ENCODE peak calls at places on chromosomes 5 and 9, in four cellular contexts. One of them, this sample, is unnamed.

GRCh38 chr5:17123785-17124184 is 93.6 kb upstream of the BASP1 start:
- DNase-seq in DND-41: no peak
- DNase-seq in foreskin fibroblast: peak
- DNase-seq in LNCaP clone FGC: no peak
- DNase-seq in this sample: no peak

GRCh38 chr5:134651531-134651930 is 2.9 kb downstream of the SEC24A start:
- DNase-seq in DND-41: no peak
- DNase-seq in foreskin fibroblast: peak
- DNase-seq in LNCaP clone FGC: no peak
- DNase-seq in this sample: no peak

GRCh38 chr5:15885156-15885555 is 294.4 kb downstream of the MARCHF11 start:
- DNase-seq in DND-41: no peak
- DNase-seq in foreskin fibroblast: no peak
- DNase-seq in LNCaP clone FGC: no peak
- DNase-seq in this sample: peak

GRCh38 chr5:9209846-9210547 is 335.9 kb downstream of the SEMA5A start:
- DNase-seq in DND-41: no peak
- DNase-seq in foreskin fibroblast: peak
- DNase-seq in LNCaP clone FGC: no peak
- DNase-seq in this sample: no peak

GRCh38 chr5:21685536-21685935 is 1167.6 kb downstream of the CDH12 start:
- DNase-seq in DND-41: no peak
- DNase-seq in foreskin fibroblast: peak
- DNase-seq in LNCaP clone FGC: no peak
- DNase-seq in this sample: peak

GRCh38 chr5:68376931-68377330 is 161.4 kb downstream of the PIK3R1 start:
- DNase-seq in DND-41: no peak
- DNase-seq in foreskin fibroblast: peak
- DNase-seq in LNCaP clone FGC: no peak
- DNase-seq in this sample: no peak

GRCh38 chr9:133406480-133407307 is 11.1 kb downstream of the REXO4 start:
- DNase-seq in DND-41: peak
- DNase-seq in foreskin fibroblast: peak
- DNase-seq in LNCaP clone FGC: peak
- DNase-seq in this sample: peak

GRCh38 chr9:134371731-134372130 is 45.5 kb downstream of the RXRA start:
- DNase-seq in DND-41: no peak
- DNase-seq in foreskin fibroblast: no peak
- DNase-seq in LNCaP clone FGC: no peak
- DNase-seq in this sample: no peak

GRCh38 chr5:14809369-14810144 is 62.0 kb downstream of the ANKH start:
- DNase-seq in DND-41: peak
- DNase-seq in foreskin fibroblast: peak
- DNase-seq in LNCaP clone FGC: no peak
- DNase-seq in this sample: peak

GRCh38 chr9:86287013-86287412 is 4.7 kb upstream of the ISCA1 start:
- DNase-seq in DND-41: no peak
- DNase-seq in foreskin fibroblast: peak
- DNase-seq in LNCaP clone FGC: no peak
- DNase-seq in this sample: peak

DNA sequence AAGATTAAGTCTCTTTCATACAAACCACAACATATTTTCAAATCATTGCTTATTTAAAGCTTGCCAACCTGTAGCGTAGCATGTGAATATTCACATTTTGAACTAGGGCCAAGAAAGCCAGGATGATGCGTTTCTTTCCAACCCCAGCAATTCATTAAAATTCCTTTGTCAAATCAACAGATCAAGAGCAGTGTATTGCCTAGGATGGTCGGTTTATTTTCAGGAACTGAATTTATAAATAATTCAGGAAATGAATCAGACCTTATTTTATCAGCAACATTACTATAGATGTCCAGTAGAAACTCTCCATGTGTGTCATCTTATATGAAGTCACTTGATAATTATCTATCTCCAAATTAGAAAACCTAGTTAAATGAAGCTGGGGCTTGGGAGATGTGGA is 13.2 kb upstream of the AUH start:
- DNase-seq in DND-41: no peak
- DNase-seq in foreskin fibroblast: peak
- DNase-seq in LNCaP clone FGC: no peak
- DNase-seq in this sample: peak
- H3K4me3 ChIP-seq in DND-41: no peak
- H3K4me3 ChIP-seq in foreskin fibroblast: no peak
- H3K4me3 ChIP-seq in LNCaP clone FGC: no peak
- H3K4me3 ChIP-seq in this sample: no peak

GRCh38 chr5:177494356-177495195 is 2.8 kb downstream of the PDLIM7 start:
- DNase-seq in DND-41: no peak
- DNase-seq in foreskin fibroblast: peak
- DNase-seq in LNCaP clone FGC: no peak
- DNase-seq in this sample: peak

GRCh38 chr5:177496111-177497010 is 1.0 kb downstream of the PDLIM7 start:
- DNase-seq in DND-41: no peak
- DNase-seq in foreskin fibroblast: peak
- DNase-seq in LNCaP clone FGC: no peak
- DNase-seq in this sample: peak

GRCh38 chr5:177493795-177494355 is 3.5 kb downstream of the PDLIM7 start:
- DNase-seq in DND-41: no peak
- DNase-seq in foreskin fibroblast: peak
- DNase-seq in LNCaP clone FGC: no peak
- DNase-seq in this sample: no peak

GRCh38 chr5:177497011-177497296 is 450 bp downstream of the PDLIM7 start:
- DNase-seq in DND-41: no peak
- DNase-seq in foreskin fibroblast: no peak
- DNase-seq in LNCaP clone FGC: no peak
- DNase-seq in this sample: no peak

GRCh38 chr5:177495243-177496060 is 2.0 kb downstream of the PDLIM7 start:
- DNase-seq in DND-41: no peak
- DNase-seq in foreskin fibroblast: peak
- DNase-seq in LNCaP clone FGC: no peak
- DNase-seq in this sample: peak
- H3K4me3 ChIP-seq in DND-41: no peak
- H3K4me3 ChIP-seq in foreskin fibroblast: peak
- H3K4me3 ChIP-seq in LNCaP clone FGC: no peak
- H3K4me3 ChIP-seq in this sample: peak

GRCh38 chr9:37410354-37410861 is 12.1 kb upstream of the GRHPR start:
- DNase-seq in DND-41: no peak
- DNase-seq in foreskin fibroblast: no peak
- DNase-seq in LNCaP clone FGC: no peak
- DNase-seq in this sample: no peak

GRCh38 chr9:37413311-37413710 is 9.2 kb upstream of the GRHPR start:
- DNase-seq in DND-41: no peak
- DNase-seq in foreskin fibroblast: no peak
- DNase-seq in LNCaP clone FGC: no peak
- DNase-seq in this sample: no peak

GRCh38 chr9:37414503-37414943 is 8.0 kb upstream of the GRHPR start:
- DNase-seq in DND-41: no peak
- DNase-seq in foreskin fibroblast: no peak
- DNase-seq in LNCaP clone FGC: no peak
- DNase-seq in this sample: no peak

GRCh38 chr9:37410969-37411785 is 11.3 kb upstream of the GRHPR start:
- DNase-seq in DND-41: no peak
- DNase-seq in foreskin fibroblast: peak
- DNase-seq in LNCaP clone FGC: no peak
- DNase-seq in this sample: no peak

DNA sequence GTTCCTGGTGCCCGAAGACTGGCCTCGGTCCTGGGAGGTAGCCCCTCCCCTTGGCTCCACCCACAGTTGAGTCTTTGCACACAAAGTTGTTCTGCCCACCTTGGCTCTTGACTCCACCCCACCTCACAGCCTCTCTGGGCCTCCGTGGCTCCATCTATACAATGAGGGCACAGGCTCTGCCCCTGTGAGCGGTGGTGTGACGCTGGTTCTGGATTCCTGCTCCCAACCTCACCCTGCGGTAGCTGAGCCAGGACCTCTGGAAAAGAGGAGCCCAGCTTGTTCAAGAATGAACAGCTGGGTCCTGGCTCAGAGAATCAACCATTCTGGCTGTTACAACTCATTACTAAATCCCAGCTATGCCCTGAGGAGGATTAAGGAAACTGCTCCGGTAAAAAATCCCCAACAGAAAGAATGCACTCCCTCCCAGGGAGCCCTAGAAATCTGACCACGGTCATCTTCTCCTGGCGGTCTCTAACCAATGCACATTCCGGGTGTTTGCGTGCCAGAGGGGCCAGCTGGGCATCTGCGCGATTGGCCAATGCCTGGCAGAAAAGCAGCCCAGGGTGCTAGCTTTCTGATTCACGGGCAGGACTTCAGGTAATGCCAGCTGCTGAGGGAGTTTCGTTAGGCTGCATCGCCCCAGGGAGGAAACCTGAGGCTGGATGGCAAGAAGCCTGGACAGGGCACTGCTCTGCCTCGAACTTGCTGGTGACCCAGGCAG is 9.9 kb upstream of the GRHPR start:
- DNase-seq in DND-41: no peak
- DNase-seq in foreskin fibroblast: no peak
- DNase-seq in LNCaP clone FGC: no peak
- DNase-seq in this sample: no peak
- H3K4me3 ChIP-seq in DND-41: no peak
- H3K4me3 ChIP-seq in foreskin fibroblast: no peak
- H3K4me3 ChIP-seq in LNCaP clone FGC: no peak
- H3K4me3 ChIP-seq in this sample: no peak

DNA sequence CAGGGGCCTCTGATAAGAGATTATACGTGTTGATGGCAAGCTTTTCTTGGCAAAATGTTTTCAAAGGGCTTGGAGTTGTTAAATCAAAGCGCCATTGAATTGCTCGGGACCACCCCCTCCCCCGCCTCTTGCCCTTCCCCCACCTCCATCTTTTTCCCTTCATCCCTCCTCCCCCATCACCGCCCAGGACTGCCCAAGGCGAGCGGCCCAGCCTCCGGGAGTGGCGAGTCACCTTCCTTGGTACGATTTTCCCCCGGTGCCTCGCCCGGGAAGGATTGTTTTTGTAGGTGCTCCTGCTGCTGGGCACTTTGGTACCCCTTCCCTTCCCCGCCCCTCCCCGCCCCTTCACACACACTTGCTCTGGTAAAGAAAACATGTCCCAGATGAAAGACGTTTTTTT is 61.2 kb downstream of the TMEM174 start:
- DNase-seq in DND-41: no peak
- DNase-seq in foreskin fibroblast: no peak
- DNase-seq in LNCaP clone FGC: no peak
- DNase-seq in this sample: no peak
- H3K4me3 ChIP-seq in DND-41: no peak
- H3K4me3 ChIP-seq in foreskin fibroblast: no peak
- H3K4me3 ChIP-seq in LNCaP clone FGC: no peak
- H3K4me3 ChIP-seq in this sample: no peak

GRCh38 chr9:18474778-18475177 is 825 bp downstream of the ADAMTSL1 start:
- DNase-seq in DND-41: no peak
- DNase-seq in foreskin fibroblast: peak
- DNase-seq in LNCaP clone FGC: no peak
- DNase-seq in this sample: peak
- H3K4me3 ChIP-seq in DND-41: no peak
- H3K4me3 ChIP-seq in foreskin fibroblast: peak
- H3K4me3 ChIP-seq in LNCaP clone FGC: no peak
- H3K4me3 ChIP-seq in this sample: peak

GRCh38 chr9:137296214-137297059 is 5.6 kb downstream of the NRARP start:
- DNase-seq in DND-41: no peak
- DNase-seq in foreskin fibroblast: no peak
- DNase-seq in LNCaP clone FGC: no peak
- DNase-seq in this sample: peak
- H3K4me3 ChIP-seq in DND-41: no peak
- H3K4me3 ChIP-seq in foreskin fibroblast: no peak
- H3K4me3 ChIP-seq in LNCaP clone FGC: no peak
- H3K4me3 ChIP-seq in this sample: peak

DNA sequence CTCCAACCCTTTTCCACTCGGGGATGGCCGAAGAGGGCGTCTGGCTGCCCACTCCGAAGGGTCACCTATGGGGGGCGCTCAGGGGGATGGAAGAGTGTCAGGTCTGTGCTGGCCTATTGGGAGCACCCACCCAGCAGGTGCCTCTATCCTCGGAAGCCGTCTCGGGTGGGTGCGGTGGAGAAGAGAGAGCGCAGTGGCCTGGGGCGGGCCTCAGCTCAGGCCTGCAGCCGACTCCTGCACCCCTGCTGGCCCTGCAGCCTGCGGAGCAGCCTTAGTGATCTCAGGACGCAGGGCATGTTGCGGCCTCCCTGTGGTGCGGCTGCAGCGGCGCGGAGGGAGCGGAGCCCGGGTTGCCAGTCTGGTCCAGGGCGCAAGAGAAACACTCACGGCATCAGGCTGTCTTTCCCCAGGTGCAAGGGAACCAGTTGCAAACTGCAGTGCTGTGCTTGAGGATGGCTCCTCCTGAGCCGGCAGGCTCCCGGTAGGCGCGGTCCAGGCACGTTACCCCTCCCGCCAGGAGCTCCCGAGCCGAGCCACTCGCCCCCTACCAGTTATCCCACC is 1.5 kb upstream of the IRX2 start:
- DNase-seq in DND-41: no peak
- DNase-seq in foreskin fibroblast: peak
- DNase-seq in LNCaP clone FGC: no peak
- DNase-seq in this sample: no peak
- H3K4me3 ChIP-seq in DND-41: no peak
- H3K4me3 ChIP-seq in foreskin fibroblast: peak
- H3K4me3 ChIP-seq in LNCaP clone FGC: peak
- H3K4me3 ChIP-seq in this sample: peak

DNA sequence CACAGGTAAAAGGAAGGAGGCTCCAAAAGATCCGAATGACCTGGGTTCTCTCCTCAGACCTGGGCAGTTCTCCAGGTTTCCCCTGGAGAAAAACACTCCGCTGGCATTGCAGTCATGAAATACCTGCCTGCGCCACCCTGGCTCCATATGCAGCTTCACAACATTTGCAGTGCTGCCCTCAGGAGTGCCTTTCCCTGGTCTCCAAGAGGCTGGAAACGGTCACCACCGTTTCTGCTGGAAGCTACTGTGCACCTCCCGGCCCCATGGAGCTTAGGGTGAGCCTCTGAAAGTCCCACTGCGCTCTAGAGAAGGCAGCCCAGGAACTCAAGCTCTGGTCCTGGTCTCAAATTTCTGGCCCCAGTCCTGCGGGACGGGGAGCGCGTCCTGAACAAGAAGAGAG is 666 bp downstream of the UGT3A1 start:
- DNase-seq in DND-41: no peak
- DNase-seq in foreskin fibroblast: no peak
- DNase-seq in LNCaP clone FGC: no peak
- DNase-seq in this sample: no peak
- H3K4me3 ChIP-seq in DND-41: no peak
- H3K4me3 ChIP-seq in foreskin fibroblast: no peak
- H3K4me3 ChIP-seq in LNCaP clone FGC: no peak
- H3K4me3 ChIP-seq in this sample: no peak